ENCODE peak calls at places on chromosomes 11 and 22, in eight cellular contexts. One of them, this sample, is unnamed.

GRCh38 chr11:70332567-70332966 is 62.1 kb downstream of the PPFIA1 start:
- DNase-seq in WTC11: no peak
- DNase-seq in A549: no peak
- DNase-seq in K562: no peak
- DNase-seq in H1: no peak
- DNase-seq in GM12878: no peak
- DNase-seq in SK-N-SH: no peak
- DNase-seq in HepG2: no peak
- DNase-seq in this sample: no peak

GRCh38 chr11:69144719-69145365 is 10.9 kb upstream of the SMIM38 start:
- DNase-seq in WTC11: no peak
- DNase-seq in A549: no peak
- DNase-seq in K562: no peak
- DNase-seq in H1: no peak
- DNase-seq in GM12878: no peak
- DNase-seq in SK-N-SH: no peak
- DNase-seq in HepG2: no peak
- DNase-seq in this sample: peak; percentile 70

GRCh38 chr22:42957544-42957943 is 57.4 kb downstream of the PACSIN2 start:
- DNase-seq in WTC11: no peak
- DNase-seq in A549: no peak
- DNase-seq in K562: no peak
- DNase-seq in H1: no peak
- DNase-seq in GM12878: no peak
- DNase-seq in SK-N-SH: no peak
- DNase-seq in HepG2: no peak
- DNase-seq in this sample: no peak

GRCh38 chr22:32839776-32840571 is 38.5 kb downstream of the TIMP3 start:
- DNase-seq in WTC11: no peak
- DNase-seq in A549: no peak
- DNase-seq in K562: no peak
- DNase-seq in H1: no peak
- DNase-seq in GM12878: no peak
- DNase-seq in SK-N-SH: peak; percentile 33
- DNase-seq in HepG2: no peak
- DNase-seq in this sample: peak; percentile 41

GRCh38 chr11:73177380-73178091 is 35.4 kb upstream of the FCHSD2 start:
- DNase-seq in WTC11: no peak
- DNase-seq in A549: no peak
- DNase-seq in K562: no peak
- DNase-seq in H1: no peak
- DNase-seq in GM12878: no peak
- DNase-seq in SK-N-SH: no peak
- DNase-seq in HepG2: peak; percentile 88
- DNase-seq in this sample: no peak

GRCh38 chr11:57776101-57776511 is 14.5 kb downstream of the CTNND1 start:
- DNase-seq in WTC11: peak; percentile 26
- DNase-seq in A549: no peak
- DNase-seq in K562: no peak
- DNase-seq in H1: no peak
- DNase-seq in GM12878: no peak
- DNase-seq in SK-N-SH: no peak
- DNase-seq in HepG2: no peak
- DNase-seq in this sample: peak; percentile 63

GRCh38 chr11:134333312-134333711 is 1.5 kb downstream of the GLB1L2 start:
- DNase-seq in WTC11: no peak
- DNase-seq in A549: no peak
- DNase-seq in K562: no peak
- DNase-seq in H1: no peak
- DNase-seq in GM12878: no peak
- DNase-seq in SK-N-SH: no peak
- DNase-seq in HepG2: no peak
- DNase-seq in this sample: no peak

GRCh38 chr11:17599460-17599925 is 52.4 kb downstream of the OTOG start:
- DNase-seq in WTC11: no peak
- DNase-seq in A549: no peak
- DNase-seq in K562: no peak
- DNase-seq in H1: no peak
- DNase-seq in GM12878: no peak
- DNase-seq in SK-N-SH: no peak
- DNase-seq in HepG2: no peak
- DNase-seq in this sample: no peak

GRCh38 chr22:42945736-42946135 is 69.2 kb downstream of the PACSIN2 start:
- DNase-seq in WTC11: no peak
- DNase-seq in A549: no peak
- DNase-seq in K562: peak; percentile 27
- DNase-seq in H1: no peak
- DNase-seq in GM12878: no peak
- DNase-seq in SK-N-SH: no peak
- DNase-seq in HepG2: no peak
- DNase-seq in this sample: no peak

GRCh38 chr22:30308096-30308495 is 18.6 kb downstream of the TBC1D10A start:
- DNase-seq in WTC11: no peak
- DNase-seq in A549: no peak
- DNase-seq in K562: no peak
- DNase-seq in H1: no peak
- DNase-seq in GM12878: no peak
- DNase-seq in SK-N-SH: no peak
- DNase-seq in HepG2: no peak
- DNase-seq in this sample: no peak

GRCh38 chr11:79438631-79439429 is 2.0 kb downstream of the TENM4 start:
- DNase-seq in WTC11: peak; percentile 15
- DNase-seq in A549: no peak
- DNase-seq in K562: no peak
- DNase-seq in H1: peak; percentile 73
- DNase-seq in GM12878: no peak
- DNase-seq in SK-N-SH: peak; percentile 65
- DNase-seq in HepG2: no peak
- DNase-seq in this sample: peak; percentile 42

GRCh38 chr22:19991645-19992451 is 24.8 kb downstream of the ARVCF start:
- DNase-seq in WTC11: no peak
- DNase-seq in A549: no peak
- DNase-seq in K562: peak; percentile 27
- DNase-seq in H1: no peak
- DNase-seq in GM12878: no peak
- DNase-seq in SK-N-SH: no peak
- DNase-seq in HepG2: no peak
- DNase-seq in this sample: no peak

GRCh38 chr22:49243335-49243734 is 584.3 kb downstream of the BRD1 start:
- DNase-seq in WTC11: no peak
- DNase-seq in A549: no peak
- DNase-seq in K562: no peak
- DNase-seq in H1: peak; percentile 8
- DNase-seq in GM12878: no peak
- DNase-seq in SK-N-SH: no peak
- DNase-seq in HepG2: no peak
- DNase-seq in this sample: no peak

GRCh38 chr11:99277281-99277680 is 256.5 kb downstream of the CNTN5 start:
- DNase-seq in WTC11: no peak
- DNase-seq in A549: no peak
- DNase-seq in K562: no peak
- DNase-seq in H1: no peak
- DNase-seq in GM12878: no peak
- DNase-seq in SK-N-SH: no peak
- DNase-seq in HepG2: no peak
- DNase-seq in this sample: no peak

GRCh38 chr11:2990617-2991476 is 1.3 kb downstream of the NAP1L4 start:
- DNase-seq in WTC11: no peak
- DNase-seq in A549: peak; percentile 28
- DNase-seq in K562: peak; percentile 63
- DNase-seq in H1: no peak
- DNase-seq in GM12878: no peak
- DNase-seq in SK-N-SH: no peak
- DNase-seq in HepG2: peak; percentile 77
- DNase-seq in this sample: no peak

GRCh38 chr11:100525635-100526034 is 161.5 kb upstream of the ARHGAP42 start:
- DNase-seq in WTC11: peak; percentile 65
- DNase-seq in A549: peak; percentile 3
- DNase-seq in K562: peak; percentile 2
- DNase-seq in H1: peak; percentile 78
- DNase-seq in GM12878: no peak
- DNase-seq in SK-N-SH: no peak
- DNase-seq in HepG2: no peak
- DNase-seq in this sample: no peak

GRCh38 chr11:45107051-45107450 is 39.4 kb upstream of the PRDM11 start:
- DNase-seq in WTC11: no peak
- DNase-seq in A549: no peak
- DNase-seq in K562: no peak
- DNase-seq in H1: no peak
- DNase-seq in GM12878: no peak
- DNase-seq in SK-N-SH: no peak
- DNase-seq in HepG2: peak; percentile 13
- DNase-seq in this sample: no peak

GRCh38 chr11:111561306-111561705 is 20.8 kb downstream of the LAYN start:
- DNase-seq in WTC11: no peak
- DNase-seq in A549: no peak
- DNase-seq in K562: no peak
- DNase-seq in H1: no peak
- DNase-seq in GM12878: no peak
- DNase-seq in SK-N-SH: no peak
- DNase-seq in HepG2: no peak
- DNase-seq in this sample: no peak

GRCh38 chr11:88831303-88831890 is 234.4 kb downstream of the GRM5 start:
- DNase-seq in WTC11: no peak
- DNase-seq in A549: no peak
- DNase-seq in K562: no peak
- DNase-seq in H1: no peak
- DNase-seq in GM12878: no peak
- DNase-seq in SK-N-SH: no peak
- DNase-seq in HepG2: no peak
- DNase-seq in this sample: no peak

GRCh38 chr11:120746836-120747609 is 235.5 kb downstream of the GRIK4 start:
- DNase-seq in WTC11: no peak
- DNase-seq in A549: no peak
- DNase-seq in K562: peak; percentile 2
- DNase-seq in H1: no peak
- DNase-seq in GM12878: no peak
- DNase-seq in SK-N-SH: peak; percentile 30
- DNase-seq in HepG2: no peak
- DNase-seq in this sample: no peak

GRCh38 chr11:123457187-123457770 is 27.2 kb downstream of the GRAMD1B start:
- DNase-seq in WTC11: no peak
- DNase-seq in A549: no peak
- DNase-seq in K562: no peak
- DNase-seq in H1: no peak
- DNase-seq in GM12878: no peak
- DNase-seq in SK-N-SH: no peak
- DNase-seq in HepG2: no peak
- DNase-seq in this sample: no peak

GRCh38 chr11:123452799-123453198 is 22.7 kb downstream of the GRAMD1B start:
- DNase-seq in WTC11: no peak
- DNase-seq in A549: no peak
- DNase-seq in K562: no peak
- DNase-seq in H1: no peak
- DNase-seq in GM12878: no peak
- DNase-seq in SK-N-SH: no peak
- DNase-seq in HepG2: no peak
- DNase-seq in this sample: no peak

GRCh38 chr11:123451183-123451907 is 21.3 kb downstream of the GRAMD1B start:
- DNase-seq in WTC11: no peak
- DNase-seq in A549: no peak
- DNase-seq in K562: no peak
- DNase-seq in H1: no peak
- DNase-seq in GM12878: no peak
- DNase-seq in SK-N-SH: no peak
- DNase-seq in HepG2: no peak
- DNase-seq in this sample: no peak

GRCh38 chr11:123454796-123455195 is 24.7 kb downstream of the GRAMD1B start:
- DNase-seq in WTC11: no peak
- DNase-seq in A549: no peak
- DNase-seq in K562: no peak
- DNase-seq in H1: no peak
- DNase-seq in GM12878: no peak
- DNase-seq in SK-N-SH: no peak
- DNase-seq in HepG2: no peak
- DNase-seq in this sample: no peak

DNA sequence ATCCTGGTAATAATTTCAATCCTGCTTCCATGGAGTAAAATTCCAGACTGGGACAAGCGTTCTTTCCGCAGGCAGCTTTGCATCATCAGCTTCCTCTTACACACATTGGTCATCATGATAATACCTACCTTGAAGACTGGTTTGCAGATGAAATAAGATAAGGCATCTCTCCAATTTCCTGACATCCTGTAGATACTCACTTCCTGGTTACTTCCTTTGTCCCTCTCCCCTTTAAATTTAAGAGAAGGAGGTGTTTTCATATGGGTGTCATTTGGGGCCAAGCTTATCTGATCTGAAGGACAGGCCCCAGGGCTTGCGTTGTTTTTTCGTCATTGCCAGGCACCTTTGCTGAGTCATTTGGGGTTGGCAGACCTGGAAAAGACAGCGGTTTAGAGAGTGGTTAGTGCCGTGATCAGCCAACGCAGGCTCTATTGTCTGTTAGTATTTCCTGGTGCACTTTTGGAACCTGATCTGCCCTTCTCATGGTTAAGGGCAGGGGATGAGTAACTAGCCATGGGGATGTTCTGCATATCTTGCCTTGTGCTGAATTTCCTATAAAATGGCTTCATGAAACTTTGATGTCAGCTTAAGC is 24.1 kb downstream of the GRAMD1B start:
- DNase-seq in WTC11: no peak
- DNase-seq in A549: peak; percentile 97
- DNase-seq in K562: no peak
- DNase-seq in H1: no peak
- DNase-seq in GM12878: no peak
- DNase-seq in SK-N-SH: no peak
- DNase-seq in HepG2: no peak
- DNase-seq in this sample: peak; percentile 61
- TF ChIP-seq USF2 in WTC11: no peak
- TF ChIP-seq USF2 in A549: no peak
- TF ChIP-seq USF2 in K562: no peak
- TF ChIP-seq USF2 in H1: no peak
- TF ChIP-seq USF2 in GM12878: no peak
- TF ChIP-seq USF2 in SK-N-SH: no peak
- TF ChIP-seq USF2 in HepG2: no peak
- TF ChIP-seq USF2 in this sample: no peak

GRCh38 chr22:41848468-41848867 is 15.6 kb downstream of the SREBF2 start:
- DNase-seq in WTC11: no peak
- DNase-seq in A549: peak; percentile 35
- DNase-seq in K562: peak; percentile 53
- DNase-seq in H1: no peak
- DNase-seq in GM12878: no peak
- DNase-seq in SK-N-SH: no peak
- DNase-seq in HepG2: no peak
- DNase-seq in this sample: no peak
- TF ChIP-seq USF2 in WTC11: no peak
- TF ChIP-seq USF2 in A549: no peak
- TF ChIP-seq USF2 in K562: no peak
- TF ChIP-seq USF2 in H1: no peak
- TF ChIP-seq USF2 in GM12878: no peak
- TF ChIP-seq USF2 in SK-N-SH: no peak
- TF ChIP-seq USF2 in HepG2: no peak
- TF ChIP-seq USF2 in this sample: no peak

GRCh38 chr11:62336949-62337681 is at the start of gene ASRGL1:
- DNase-seq in WTC11: peak; percentile 93
- DNase-seq in A549: peak; percentile 87
- DNase-seq in K562: peak; percentile 90
- DNase-seq in H1: peak; percentile 95
- DNase-seq in GM12878: peak; percentile 21
- DNase-seq in SK-N-SH: peak; percentile 91
- DNase-seq in HepG2: peak; percentile 43
- DNase-seq in this sample: peak; percentile 15
- TF ChIP-seq USF2 in WTC11: no peak
- TF ChIP-seq USF2 in A549: no peak
- TF ChIP-seq USF2 in K562: no peak
- TF ChIP-seq USF2 in H1: no peak
- TF ChIP-seq USF2 in GM12878: no peak
- TF ChIP-seq USF2 in SK-N-SH: no peak
- TF ChIP-seq USF2 in HepG2: no peak
- TF ChIP-seq USF2 in this sample: no peak

GRCh38 chr11:65260756-65261590 is 789 bp upstream of the POLA2 start:
- DNase-seq in WTC11: no peak
- DNase-seq in A549: no peak
- DNase-seq in K562: no peak
- DNase-seq in H1: no peak
- DNase-seq in GM12878: no peak
- DNase-seq in SK-N-SH: peak; percentile 66
- DNase-seq in HepG2: no peak
- DNase-seq in this sample: no peak
- TF ChIP-seq USF2 in WTC11: no peak
- TF ChIP-seq USF2 in A549: no peak
- TF ChIP-seq USF2 in K562: no peak
- TF ChIP-seq USF2 in H1: no peak
- TF ChIP-seq USF2 in GM12878: no peak
- TF ChIP-seq USF2 in SK-N-SH: no peak
- TF ChIP-seq USF2 in HepG2: no peak
- TF ChIP-seq USF2 in this sample: no peak